ENCODE peak calls at places on chromosomes 6 and 20, in seven cellular contexts. X, P, A, G, D, I and U are unnamed samples.

GRCh38 chr20:57388953-57389694 is 2.1 kb upstream of the RBM38 start:
- DNase-seq in I (peak), A (peak), G (peak), P (peak), D (peak), X (no peak), U (peak)

GRCh38 chr6:3009930-3010329 is 10.2 kb downstream of the NQO2 start:
- DNase-seq in I (no peak), G (no peak), D (no peak), X (no peak), P (no peak), A (no peak), U (no peak)

GRCh38 chr20:44087857-44088120 is 99.2 kb downstream of the JPH2 start:
- DNase-seq in G (no peak), P (no peak), I (no peak), D (no peak), X (no peak), A (no peak), U (no peak)

GRCh38 chr6:26299286-26300042 is 65.5 kb upstream of the BTN3A2 start:
- DNase-seq in X (no peak), D (no peak), I (no peak), G (no peak), P (no peak), A (no peak), U (no peak)

GRCh38 chr6:104537185-104537584 is 322.5 kb downstream of the HACE1 start:
- DNase-seq in A (no peak), P (no peak), D (no peak), X (peak), G (no peak), I (no peak), U (no peak)

GRCh38 chr20:22575087-22575721 is 9.2 kb downstream of the FOXA2 start:
- DNase-seq in I (no peak), A (peak), D (no peak), G (no peak), P (no peak), X (no peak), U (no peak)

GRCh38 chr20:25295386-25296093 is 47.7 kb downstream of the PYGB start:
- DNase-seq in X (no peak), I (no peak), D (no peak), P (no peak), A (peak), G (no peak), U (no peak)

GRCh38 chr6:166005846-166006592 is 161.6 kb downstream of the TBXT start:
- DNase-seq in P (no peak), X (no peak), I (no peak), D (peak), A (no peak), G (no peak), U (no peak)

GRCh38 chr6:106064103-106064502 is 22.0 kb upstream of the PRDM1 start:
- DNase-seq in P (no peak), G (no peak), A (peak), I (no peak), D (no peak), X (no peak), U (no peak)

GRCh38 chr6:28896505-28897392 is 27.0 kb downstream of the TRIM27 start:
- DNase-seq in X (no peak), I (no peak), P (peak), D (peak), A (peak), G (peak), U (peak)

GRCh38 chr6:29995346-29995777 is 53.0 kb downstream of the HLA-A start:
- DNase-seq in D (no peak), A (no peak), I (no peak), X (no peak), P (no peak), G (no peak), U (no peak)

GRCh38 chr20:2763186-2763585 is 37.2 kb downstream of the CPXM1 start:
- DNase-seq in X (no peak), D (no peak), P (no peak), I (no peak), A (no peak), G (no peak), U (no peak)

GRCh38 chr6:3759656-3760245 is 8.2 kb upstream of the PXDC1 start:
- DNase-seq in X (peak), D (no peak), I (no peak), G (no peak), P (no peak), A (no peak), U (no peak)

GRCh38 chr20:22180244-22180643 is 404.1 kb downstream of the FOXA2 start:
- DNase-seq in I (no peak), D (no peak), G (no peak), X (no peak), A (no peak), P (peak), U (no peak)

GRCh38 chr6:125791151-125791819 is 525 bp downstream of the NCOA7 start:
- DNase-seq in D (no peak), G (no peak), P (peak), I (no peak), X (no peak), A (peak), U (peak)

GRCh38 chr6:35663447-35664235 is 25.1 kb downstream of the FKBP5 start:
- DNase-seq in X (peak), I (no peak), G (no peak), A (no peak), P (peak), D (no peak), U (no peak)